ENCODE peak calls at places on chromosomes 13 and 19, in eight cellular contexts. V is AG04450; C is PC-9; E is heart left ventricle; S is pancreas; Q is cardiac muscle cell; D is CD4-positive, alpha-beta T cell; J is H9. W is an unnamed sample. For H3K27me3, the result is how much of the 10 kb centered on the place peaks cover.

GRCh38 chr13:108276060-108276459 is 6.5 kb downstream of the TNFSF13B start:
- DNase-seq in V (no peak), C (no peak), E (peak), S (no peak), Q (peak), D (no peak), J (no peak), W (peak)

GRCh38 chr13:100673376-100673830 is 1.2 kb downstream of the TMTC4 start:
- DNase-seq in V (no peak), C (no peak), E (no peak), S (no peak), Q (no peak), D (no peak), J (peak), W (peak)

GRCh38 chr13:94956407-94957110 is 244.2 kb upstream of the SOX21 start:
- DNase-seq in V (no peak), C (no peak), E (no peak), S (no peak), Q (no peak), D (no peak), J (no peak), W (no peak)

GRCh38 chr19:56507446-56508281 is at the start of gene ZNF471:
- DNase-seq in V (peak), C (peak), E (peak), S (peak), Q (peak), D (peak), J (peak), W (peak)

GRCh38 chr13:19713186-19713965 is 69.4 kb downstream of the PSPC1 start:
- DNase-seq in V (peak), C (no peak), E (no peak), S (no peak), Q (peak), D (no peak), J (no peak), W (no peak)

GRCh38 chr19:22026687-22027086 is 15.9 kb upstream of the ZNF208 start:
- DNase-seq in V (no peak), C (no peak), E (no peak), S (no peak), Q (no peak), D (no peak), J (no peak), W (no peak)

GRCh38 chr19:35742121-35742724 is at the start of gene IGFLR1:
- DNase-seq in V (no peak), C (no peak), E (no peak), S (no peak), Q (no peak), D (peak), J (no peak), W (no peak)

GRCh38 chr13:66347718-66348117 is 882.4 kb downstream of the PCDH9 start:
- DNase-seq in V (no peak), C (no peak), E (no peak), S (no peak), Q (no peak), D (no peak), J (no peak), W (no peak)

GRCh38 chr19:3615524-3616135 is 9.0 kb upstream of the TBXA2R start:
- DNase-seq in V (no peak), C (no peak), E (no peak), S (no peak), Q (no peak), D (no peak), J (no peak), W (peak)

GRCh38 chr19:4064073-4064550 is 2.6 kb downstream of the ZBTB7A start:
- DNase-seq in V (no peak), C (no peak), E (no peak), S (peak), Q (peak), D (no peak), J (peak), W (no peak)

GRCh38 chr13:52165410-52165809 is 6.0 kb upstream of the NEK3 start:
- DNase-seq in V (no peak), C (no peak), E (no peak), S (no peak), Q (no peak), D (no peak), J (no peak), W (no peak)

GRCh38 chr13:89550842-89551422 is 1796.6 kb upstream of the MIR17HG start:
- DNase-seq in V (no peak), C (no peak), E (no peak), S (no peak), Q (no peak), D (no peak), J (no peak), W (no peak)

DNA sequence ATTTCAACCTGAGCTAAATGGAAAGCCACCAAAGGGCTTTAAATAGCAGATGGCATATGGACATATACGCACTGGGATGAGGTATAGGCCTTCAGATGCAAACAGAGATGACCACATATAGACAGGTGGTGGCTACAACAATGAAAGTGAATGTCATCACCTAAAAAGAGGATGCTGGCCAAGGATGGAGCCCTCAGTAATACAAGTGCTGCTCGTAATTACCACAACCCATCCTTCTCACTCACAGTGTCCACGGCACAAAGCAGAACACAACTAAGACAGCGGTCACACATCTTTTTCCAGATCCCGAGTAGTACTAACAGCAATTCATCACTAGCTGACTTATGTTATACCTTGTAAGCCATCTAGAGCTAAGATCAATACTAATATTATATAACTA is 18.2 kb upstream of the DOCK9 start:
- DNase-seq in V (no peak), C (no peak), E (no peak), S (no peak), Q (no peak), D (no peak), J (no peak), W (no peak)
- H3K27me3 ChIP-seq in V (under half), C (under half), E (under half), S (under half), Q (under half), D (under half), J (under half), W (under half)

DNA sequence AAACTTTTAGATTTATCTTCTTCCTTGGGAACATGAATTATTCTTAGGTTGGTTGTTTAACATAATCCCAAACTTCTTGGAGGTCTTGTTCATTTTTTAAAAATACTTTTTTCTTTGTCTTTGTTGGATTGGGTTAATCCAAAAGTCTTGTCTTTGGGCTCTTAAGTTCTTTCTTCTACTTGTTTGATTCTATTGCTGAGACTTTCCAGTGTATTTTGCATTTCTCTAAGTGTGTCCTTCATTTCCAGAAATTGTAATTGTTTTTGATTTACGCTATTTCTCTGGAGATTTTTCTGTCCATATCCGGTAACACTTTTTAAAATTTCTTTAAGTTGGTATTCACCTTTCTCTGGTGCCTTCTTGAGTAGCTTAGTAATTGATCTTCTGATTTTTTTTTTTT is 9.8 kb upstream of the KLK15 start:
- DNase-seq in V (no peak), C (no peak), E (no peak), S (no peak), Q (no peak), D (no peak), J (no peak), W (no peak)
- H3K27me3 ChIP-seq in V (under half), C (half or more), E (under half), S (under half), Q (under half), D (under half), J (under half), W (under half)

DNA sequence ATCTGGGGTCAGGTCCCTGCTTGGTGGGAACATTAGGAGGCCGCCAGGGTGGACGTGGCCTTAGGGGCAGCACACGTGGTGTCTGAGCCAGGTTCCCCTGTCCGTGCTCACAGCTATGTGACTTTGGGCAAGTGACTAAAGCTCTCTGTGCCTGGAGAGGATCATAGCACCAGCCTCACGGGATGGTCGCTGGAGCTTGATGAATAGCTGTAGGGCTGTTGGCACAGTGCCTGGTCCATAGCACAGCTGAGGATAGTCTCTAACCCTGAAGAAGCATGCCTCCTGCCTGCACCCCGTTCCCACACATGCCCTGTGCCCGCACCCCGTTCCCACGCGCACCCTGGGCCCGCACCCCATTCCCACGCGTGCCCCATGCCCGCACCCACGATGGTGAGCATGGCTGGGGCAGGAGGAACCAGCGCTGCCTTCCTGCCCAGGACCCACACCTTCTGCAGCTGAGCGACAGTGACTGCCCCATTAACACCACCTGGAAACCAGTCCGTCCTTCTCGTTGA is 63.7 kb upstream of the F7 start:
- DNase-seq in V (no peak), C (no peak), E (no peak), S (no peak), Q (no peak), D (no peak), J (no peak), W (peak)
- H3K27me3 ChIP-seq in V (under half), C (under half), E (under half), S (under half), Q (under half), D (under half), J (under half), W (under half)

GRCh38 chr19:49065905-49066512 is 1.4 kb upstream of the NTF4 start:
- DNase-seq in V (no peak), C (no peak), E (no peak), S (no peak), Q (no peak), D (no peak), J (no peak), W (no peak)

GRCh38 chr19:49070416-49070815 is 2.1 kb downstream of the KCNA7 start:
- DNase-seq in V (no peak), C (no peak), E (no peak), S (no peak), Q (no peak), D (no peak), J (no peak), W (no peak)

GRCh38 chr19:49064768-49065611 is at the start of gene NTF4:
- DNase-seq in V (no peak), C (no peak), E (no peak), S (peak), Q (peak), D (no peak), J (peak), W (peak)

GRCh38 chr19:49069026-49069425 is 3.5 kb downstream of the KCNA7 start:
- DNase-seq in V (no peak), C (no peak), E (no peak), S (no peak), Q (no peak), D (no peak), J (no peak), W (no peak)

DNA sequence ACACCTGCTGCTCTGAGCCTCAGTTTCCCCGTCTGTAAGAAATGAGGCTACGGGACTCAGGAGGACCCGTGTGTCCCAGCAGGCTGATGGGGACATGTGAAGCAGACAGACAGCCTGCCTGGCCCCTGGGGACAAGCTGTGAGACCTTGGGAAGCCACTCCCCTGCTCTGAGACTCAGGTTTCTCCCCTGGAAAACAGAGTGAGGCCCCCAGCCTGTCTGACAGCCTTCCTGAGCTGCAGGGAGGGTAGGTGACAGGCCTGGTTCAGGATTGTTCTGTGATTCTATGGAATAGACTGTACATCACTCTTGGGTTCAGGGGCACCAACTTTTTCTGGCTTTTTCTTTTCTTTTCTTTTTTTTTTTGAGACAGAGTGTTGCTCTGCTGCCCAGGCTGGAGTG is 2.9 kb upstream of the NTF4 start:
- DNase-seq in V (no peak), C (no peak), E (no peak), S (no peak), Q (no peak), D (no peak), J (no peak), W (no peak)
- H3K27me3 ChIP-seq in V (under half), C (under half), E (under half), S (under half), Q (under half), D (half or more), J (under half), W (under half)

DNA sequence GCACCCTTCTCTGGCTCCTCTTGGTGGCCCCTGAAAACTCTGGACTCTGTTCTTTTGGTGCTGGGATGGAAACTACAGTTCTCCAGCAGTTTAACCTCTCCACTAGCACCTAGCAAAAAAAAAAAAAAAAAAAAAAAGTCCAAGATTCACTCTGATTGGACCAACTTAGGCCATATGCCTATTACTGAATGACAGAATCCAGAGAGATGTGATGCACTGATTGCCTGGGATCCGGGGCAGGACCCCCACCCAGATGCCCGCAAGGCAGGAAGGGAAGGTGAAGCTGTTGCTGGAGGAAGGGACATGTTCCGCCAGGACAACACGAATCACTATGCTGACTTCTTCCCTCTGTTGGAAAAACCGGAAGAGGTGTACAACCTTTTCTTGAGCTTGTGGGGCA is 152.5 kb upstream of the ZNF536 start:
- DNase-seq in V (no peak), C (no peak), E (no peak), S (no peak), Q (no peak), D (no peak), J (no peak), W (no peak)
- H3K27me3 ChIP-seq in V (under half), C (half or more), E (under half), S (under half), Q (half or more), D (half or more), J (under half), W (under half)

GRCh38 chr13:112617754-112618375 is 29.9 kb upstream of the TUBGCP3 start:
- DNase-seq in V (no peak), C (no peak), E (no peak), S (no peak), Q (no peak), D (no peak), J (no peak), W (no peak)
- H3K27me3 ChIP-seq in V (under half), C (half or more), E (under half), S (under half), Q (under half), D (under half), J (under half), W (under half)

DNA sequence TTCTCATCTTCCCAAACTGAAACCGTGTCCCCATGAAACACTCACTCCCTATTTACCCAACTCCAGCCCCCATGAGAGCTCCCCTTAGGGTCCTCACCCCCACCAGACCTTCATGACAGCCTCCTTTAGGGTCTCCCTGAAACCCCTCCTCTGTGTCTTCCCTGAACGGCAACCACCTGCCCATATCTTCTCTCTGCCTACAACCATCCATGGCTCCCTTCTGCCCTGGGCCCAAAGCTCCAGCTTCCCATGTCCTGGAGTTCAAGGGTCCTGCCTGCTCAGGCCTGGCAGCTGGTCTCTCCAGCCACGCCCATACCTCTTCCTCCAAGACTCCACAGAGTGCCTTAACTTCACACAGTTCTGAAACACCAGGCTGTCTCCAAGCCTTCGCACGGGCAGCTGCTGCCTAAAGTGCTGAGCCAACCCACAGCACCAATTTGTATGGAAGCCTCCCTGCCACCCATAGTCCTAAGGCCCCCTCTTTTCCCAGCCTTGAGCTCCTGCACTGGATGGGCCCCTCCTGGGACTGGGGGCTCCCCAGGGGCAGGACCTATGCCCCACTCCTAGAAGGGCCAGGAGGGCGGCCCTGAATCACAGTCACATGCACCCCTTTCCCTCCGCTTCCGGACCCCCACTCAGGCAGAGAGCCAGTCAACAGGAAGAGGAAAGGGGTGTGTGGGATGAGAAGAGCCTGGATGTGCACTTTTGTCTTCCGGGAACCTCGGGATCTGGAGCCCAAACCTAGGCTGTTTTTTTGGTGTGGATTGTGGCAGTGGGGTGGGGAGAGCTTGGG is 4.9 kb upstream of the FCER2 start:
- DNase-seq in V (no peak), C (no peak), E (no peak), S (no peak), Q (no peak), D (no peak), J (no peak), W (no peak)
- H3K27me3 ChIP-seq in V (under half), C (under half), E (under half), S (under half), Q (under half), D (under half), J (under half), W (under half)